ENCODE peak calls at places on chromosomes 4 and X, in ten cellular contexts. One of them, this sample, is unnamed.

GRCh38 chrX:21940356-21940829 is at the start of gene SMS:
- DNase-seq in endothelial cell of umbilical vein: peak; percentile 66
- DNase-seq in testis: peak; percentile 72
- DNase-seq in neural progenitor cell: peak; percentile 60
- DNase-seq in right lobe of liver: peak; percentile 81
- DNase-seq in heart left ventricle: peak; percentile 86
- DNase-seq in astrocyte: peak; percentile 58
- DNase-seq in CD8-positive, alpha-beta T cell: peak; percentile 0
- DNase-seq in GM23338: peak; percentile 74
- DNase-seq in right atrium auricular region: peak; percentile 74
- DNase-seq in this sample: peak; percentile 83

GRCh38 chr4:175884048-175884447 is 72.0 kb upstream of the GPM6A start:
- DNase-seq in endothelial cell of umbilical vein: no peak
- DNase-seq in testis: no peak
- DNase-seq in neural progenitor cell: no peak
- DNase-seq in right lobe of liver: no peak
- DNase-seq in heart left ventricle: no peak
- DNase-seq in astrocyte: peak; percentile 65
- DNase-seq in CD8-positive, alpha-beta T cell: no peak
- DNase-seq in GM23338: no peak
- DNase-seq in right atrium auricular region: no peak
- DNase-seq in this sample: no peak

GRCh38 chr4:158758142-158758541 is 10.7 kb upstream of the FNIP2 start:
- DNase-seq in endothelial cell of umbilical vein: no peak
- DNase-seq in testis: no peak
- DNase-seq in neural progenitor cell: no peak
- DNase-seq in right lobe of liver: no peak
- DNase-seq in heart left ventricle: no peak
- DNase-seq in astrocyte: peak; percentile 91
- DNase-seq in CD8-positive, alpha-beta T cell: no peak
- DNase-seq in GM23338: no peak
- DNase-seq in right atrium auricular region: no peak
- DNase-seq in this sample: no peak

GRCh38 chrX:1592863-1593201 is 1.4 kb downstream of the AKAP17A start:
- DNase-seq in endothelial cell of umbilical vein: no peak
- DNase-seq in testis: no peak
- DNase-seq in neural progenitor cell: no peak
- DNase-seq in right lobe of liver: no peak
- DNase-seq in heart left ventricle: no peak
- DNase-seq in astrocyte: no peak
- DNase-seq in CD8-positive, alpha-beta T cell: no peak
- DNase-seq in GM23338: no peak
- DNase-seq in right atrium auricular region: no peak
- DNase-seq in this sample: no peak

GRCh38 chr4:76897522-76898384 is at the start of gene SOWAHB:
- DNase-seq in endothelial cell of umbilical vein: peak; percentile 12
- DNase-seq in testis: peak; percentile 13
- DNase-seq in neural progenitor cell: peak; percentile 66
- DNase-seq in right lobe of liver: peak; percentile 92
- DNase-seq in heart left ventricle: no peak
- DNase-seq in astrocyte: no peak
- DNase-seq in CD8-positive, alpha-beta T cell: no peak
- DNase-seq in GM23338: peak; percentile 85
- DNase-seq in right atrium auricular region: no peak
- DNase-seq in this sample: peak; percentile 89

GRCh38 chr4:27692868-27693634 is 832.4 kb downstream of the STIM2 start:
- DNase-seq in endothelial cell of umbilical vein: no peak
- DNase-seq in testis: no peak
- DNase-seq in neural progenitor cell: no peak
- DNase-seq in right lobe of liver: no peak
- DNase-seq in heart left ventricle: no peak
- DNase-seq in astrocyte: no peak
- DNase-seq in CD8-positive, alpha-beta T cell: no peak
- DNase-seq in GM23338: no peak
- DNase-seq in right atrium auricular region: no peak
- DNase-seq in this sample: no peak

GRCh38 chrX:17833954-17834353 is 27.1 kb downstream of the RAI2 start:
- DNase-seq in endothelial cell of umbilical vein: no peak
- DNase-seq in testis: no peak
- DNase-seq in neural progenitor cell: no peak
- DNase-seq in right lobe of liver: no peak
- DNase-seq in heart left ventricle: no peak
- DNase-seq in astrocyte: no peak
- DNase-seq in CD8-positive, alpha-beta T cell: no peak
- DNase-seq in GM23338: no peak
- DNase-seq in right atrium auricular region: no peak
- DNase-seq in this sample: no peak

GRCh38 chrX:108399427-108400165 is 38.6 kb downstream of the COL4A6 start:
- DNase-seq in endothelial cell of umbilical vein: peak; percentile 50
- DNase-seq in testis: no peak
- DNase-seq in neural progenitor cell: no peak
- DNase-seq in right lobe of liver: no peak
- DNase-seq in heart left ventricle: no peak
- DNase-seq in astrocyte: peak; percentile 10
- DNase-seq in CD8-positive, alpha-beta T cell: no peak
- DNase-seq in GM23338: no peak
- DNase-seq in right atrium auricular region: no peak
- DNase-seq in this sample: no peak

GRCh38 chr4:175440776-175441175 is 371.3 kb downstream of the GPM6A start:
- DNase-seq in endothelial cell of umbilical vein: no peak
- DNase-seq in testis: no peak
- DNase-seq in neural progenitor cell: no peak
- DNase-seq in right lobe of liver: no peak
- DNase-seq in heart left ventricle: no peak
- DNase-seq in astrocyte: no peak
- DNase-seq in CD8-positive, alpha-beta T cell: no peak
- DNase-seq in GM23338: no peak
- DNase-seq in right atrium auricular region: no peak
- DNase-seq in this sample: no peak

GRCh38 chr4:13912966-13913365 is 285.4 kb upstream of the BOD1L1 start:
- DNase-seq in endothelial cell of umbilical vein: no peak
- DNase-seq in testis: peak; percentile 32
- DNase-seq in neural progenitor cell: no peak
- DNase-seq in right lobe of liver: no peak
- DNase-seq in heart left ventricle: no peak
- DNase-seq in astrocyte: no peak
- DNase-seq in CD8-positive, alpha-beta T cell: no peak
- DNase-seq in GM23338: no peak
- DNase-seq in right atrium auricular region: no peak
- DNase-seq in this sample: no peak

GRCh38 chr4:8548731-8549351 is 31.4 kb upstream of the GPR78 start:
- DNase-seq in endothelial cell of umbilical vein: no peak
- DNase-seq in testis: no peak
- DNase-seq in neural progenitor cell: no peak
- DNase-seq in right lobe of liver: no peak
- DNase-seq in heart left ventricle: no peak
- DNase-seq in astrocyte: no peak
- DNase-seq in CD8-positive, alpha-beta T cell: no peak
- DNase-seq in GM23338: no peak
- DNase-seq in right atrium auricular region: no peak
- DNase-seq in this sample: no peak

DNA sequence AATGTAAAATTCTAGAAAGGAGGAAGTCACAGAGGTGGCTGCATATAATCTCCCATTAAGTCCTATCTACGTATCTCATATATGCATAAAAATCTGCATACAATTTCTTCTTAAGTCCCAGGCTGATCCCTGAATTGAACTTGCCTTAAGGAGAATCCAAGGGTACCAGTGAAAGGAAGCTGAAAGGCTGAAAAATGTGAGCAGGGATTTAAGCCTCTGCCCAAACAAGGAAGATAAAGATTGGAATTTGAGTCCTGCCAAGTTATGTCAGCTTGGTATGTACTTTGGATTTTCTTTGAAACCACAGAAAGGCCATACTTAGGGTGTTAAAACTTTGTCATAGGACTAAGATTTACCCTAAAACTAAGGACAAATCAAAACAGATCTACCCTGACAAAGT is 26.5 kb upstream of the GEMIN8 start:
- DNase-seq in endothelial cell of umbilical vein: no peak
- DNase-seq in testis: no peak
- DNase-seq in neural progenitor cell: no peak
- DNase-seq in right lobe of liver: no peak
- DNase-seq in heart left ventricle: no peak
- DNase-seq in astrocyte: peak; percentile 2
- DNase-seq in CD8-positive, alpha-beta T cell: no peak
- DNase-seq in GM23338: peak; percentile 3
- DNase-seq in right atrium auricular region: no peak
- DNase-seq in this sample: no peak
- H3K27me3 ChIP-seq in endothelial cell of umbilical vein: no peaks in the 10 kb centered on the region
- H3K27me3 ChIP-seq in testis: no peaks in the 10 kb centered on the region
- H3K27me3 ChIP-seq in neural progenitor cell: no peaks in the 10 kb centered on the region
- H3K27me3 ChIP-seq in right lobe of liver: no peaks in the 10 kb centered on the region
- H3K27me3 ChIP-seq in heart left ventricle: no peaks in the 10 kb centered on the region
- H3K27me3 ChIP-seq in astrocyte: no peaks in the 10 kb centered on the region
- H3K27me3 ChIP-seq in CD8-positive, alpha-beta T cell: no peaks in the 10 kb centered on the region
- H3K27me3 ChIP-seq in GM23338: no peaks in the 10 kb centered on the region
- H3K27me3 ChIP-seq in right atrium auricular region: no peaks in the 10 kb centered on the region
- H3K27me3 ChIP-seq in this sample: no peaks in the 10 kb centered on the region

GRCh38 chr4:2858451-2859217 is 15.0 kb downstream of the ADD1 start:
- DNase-seq in endothelial cell of umbilical vein: peak; percentile 53
- DNase-seq in testis: no peak
- DNase-seq in neural progenitor cell: no peak
- DNase-seq in right lobe of liver: peak; percentile 51
- DNase-seq in heart left ventricle: peak; percentile 59
- DNase-seq in astrocyte: peak; percentile 60
- DNase-seq in CD8-positive, alpha-beta T cell: no peak
- DNase-seq in GM23338: no peak
- DNase-seq in right atrium auricular region: peak; percentile 77
- DNase-seq in this sample: no peak

GRCh38 chr4:2856266-2856665 is 12.6 kb downstream of the ADD1 start:
- DNase-seq in endothelial cell of umbilical vein: no peak
- DNase-seq in testis: no peak
- DNase-seq in neural progenitor cell: no peak
- DNase-seq in right lobe of liver: no peak
- DNase-seq in heart left ventricle: no peak
- DNase-seq in astrocyte: no peak
- DNase-seq in CD8-positive, alpha-beta T cell: no peak
- DNase-seq in GM23338: no peak
- DNase-seq in right atrium auricular region: no peak
- DNase-seq in this sample: no peak

GRCh38 chr4:2857349-2857927 is 13.8 kb downstream of the ADD1 start:
- DNase-seq in endothelial cell of umbilical vein: no peak
- DNase-seq in testis: no peak
- DNase-seq in neural progenitor cell: no peak
- DNase-seq in right lobe of liver: no peak
- DNase-seq in heart left ventricle: no peak
- DNase-seq in astrocyte: no peak
- DNase-seq in CD8-positive, alpha-beta T cell: no peak
- DNase-seq in GM23338: no peak
- DNase-seq in right atrium auricular region: no peak
- DNase-seq in this sample: no peak

GRCh38 chr4:2852481-2852881 is 8.8 kb downstream of the ADD1 start:
- DNase-seq in endothelial cell of umbilical vein: no peak
- DNase-seq in testis: peak; percentile 33
- DNase-seq in neural progenitor cell: no peak
- DNase-seq in right lobe of liver: peak; percentile 23
- DNase-seq in heart left ventricle: peak; percentile 73
- DNase-seq in astrocyte: no peak
- DNase-seq in CD8-positive, alpha-beta T cell: no peak
- DNase-seq in GM23338: no peak
- DNase-seq in right atrium auricular region: no peak
- DNase-seq in this sample: peak; percentile 51

GRCh38 chr4:2855584-2855983 is 11.9 kb downstream of the ADD1 start:
- DNase-seq in endothelial cell of umbilical vein: no peak
- DNase-seq in testis: no peak
- DNase-seq in neural progenitor cell: no peak
- DNase-seq in right lobe of liver: no peak
- DNase-seq in heart left ventricle: no peak
- DNase-seq in astrocyte: no peak
- DNase-seq in CD8-positive, alpha-beta T cell: no peak
- DNase-seq in GM23338: no peak
- DNase-seq in right atrium auricular region: no peak
- DNase-seq in this sample: no peak
- H3K4me1 ChIP-seq in endothelial cell of umbilical vein: peaks cover 23% of the 10 kb centered on the region
- H3K4me1 ChIP-seq in testis: peaks cover 60% of the 10 kb centered on the region
- H3K4me1 ChIP-seq in neural progenitor cell: peaks cover 12% of the 10 kb centered on the region
- H3K4me1 ChIP-seq in right lobe of liver: no peaks in the 10 kb centered on the region
- H3K4me1 ChIP-seq in heart left ventricle: peaks cover 92% of the 10 kb centered on the region
- H3K4me1 ChIP-seq in astrocyte: peaks cover 15% of the 10 kb centered on the region
- H3K4me1 ChIP-seq in CD8-positive, alpha-beta T cell: peaks cover 67% of the 10 kb centered on the region
- H3K4me1 ChIP-seq in GM23338: peaks cover 14% of the 10 kb centered on the region
- H3K4me1 ChIP-seq in right atrium auricular region: peaks cover 94% of the 10 kb centered on the region
- H3K4me1 ChIP-seq in this sample: peaks cover 92% of the 10 kb centered on the region

GRCh38 chr4:40576651-40577480 is 52.8 kb downstream of the RBM47 start:
- DNase-seq in endothelial cell of umbilical vein: peak; percentile 48
- DNase-seq in testis: peak; percentile 73
- DNase-seq in neural progenitor cell: peak; percentile 36
- DNase-seq in right lobe of liver: peak; percentile 87
- DNase-seq in heart left ventricle: peak; percentile 83
- DNase-seq in astrocyte: peak; percentile 95
- DNase-seq in CD8-positive, alpha-beta T cell: no peak
- DNase-seq in GM23338: peak; percentile 41
- DNase-seq in right atrium auricular region: peak; percentile 88
- DNase-seq in this sample: peak; percentile 94
- TF ChIP-seq CTCF in endothelial cell of umbilical vein: no peak
- TF ChIP-seq CTCF in testis: no peak
- TF ChIP-seq CTCF in neural progenitor cell: no peak
- TF ChIP-seq CTCF in right lobe of liver: no peak
- TF ChIP-seq CTCF in heart left ventricle: no peak
- TF ChIP-seq CTCF in astrocyte: no peak
- TF ChIP-seq CTCF in CD8-positive, alpha-beta T cell: no peak
- TF ChIP-seq CTCF in GM23338: no peak
- TF ChIP-seq CTCF in right atrium auricular region: no peak
- TF ChIP-seq CTCF in this sample: no peak

GRCh38 chr4:41217020-41217333 is 2.6 kb upstream of the APBB2 start:
- DNase-seq in endothelial cell of umbilical vein: no peak
- DNase-seq in testis: no peak
- DNase-seq in neural progenitor cell: no peak
- DNase-seq in right lobe of liver: no peak
- DNase-seq in heart left ventricle: no peak
- DNase-seq in astrocyte: no peak
- DNase-seq in CD8-positive, alpha-beta T cell: no peak
- DNase-seq in GM23338: no peak
- DNase-seq in right atrium auricular region: no peak
- DNase-seq in this sample: no peak

GRCh38 chr4:41217373-41217772 is 3.0 kb upstream of the APBB2 start:
- DNase-seq in endothelial cell of umbilical vein: no peak
- DNase-seq in testis: no peak
- DNase-seq in neural progenitor cell: no peak
- DNase-seq in right lobe of liver: no peak
- DNase-seq in heart left ventricle: no peak
- DNase-seq in astrocyte: no peak
- DNase-seq in CD8-positive, alpha-beta T cell: no peak
- DNase-seq in GM23338: no peak
- DNase-seq in right atrium auricular region: no peak
- DNase-seq in this sample: no peak

GRCh38 chr4:41216294-41217019 is 2.1 kb upstream of the APBB2 start:
- DNase-seq in endothelial cell of umbilical vein: peak; percentile 86
- DNase-seq in testis: peak; percentile 83
- DNase-seq in neural progenitor cell: peak; percentile 78
- DNase-seq in right lobe of liver: peak; percentile 82
- DNase-seq in heart left ventricle: peak; percentile 75
- DNase-seq in astrocyte: peak; percentile 60
- DNase-seq in CD8-positive, alpha-beta T cell: no peak
- DNase-seq in GM23338: peak; percentile 87
- DNase-seq in right atrium auricular region: no peak
- DNase-seq in this sample: peak; percentile 89

GRCh38 chr4:41219421-41219950 is 5.1 kb upstream of the APBB2 start:
- DNase-seq in endothelial cell of umbilical vein: no peak
- DNase-seq in testis: no peak
- DNase-seq in neural progenitor cell: no peak
- DNase-seq in right lobe of liver: no peak
- DNase-seq in heart left ventricle: no peak
- DNase-seq in astrocyte: no peak
- DNase-seq in CD8-positive, alpha-beta T cell: no peak
- DNase-seq in GM23338: no peak
- DNase-seq in right atrium auricular region: no peak
- DNase-seq in this sample: no peak

GRCh38 chr4:41218703-41219102 is 4.4 kb upstream of the APBB2 start:
- DNase-seq in endothelial cell of umbilical vein: no peak
- DNase-seq in testis: no peak
- DNase-seq in neural progenitor cell: no peak
- DNase-seq in right lobe of liver: no peak
- DNase-seq in heart left ventricle: no peak
- DNase-seq in astrocyte: no peak
- DNase-seq in CD8-positive, alpha-beta T cell: no peak
- DNase-seq in GM23338: no peak
- DNase-seq in right atrium auricular region: no peak
- DNase-seq in this sample: no peak
- H3K27me3 ChIP-seq in endothelial cell of umbilical vein: no peaks in the 10 kb centered on the region
- H3K27me3 ChIP-seq in testis: no peaks in the 10 kb centered on the region
- H3K27me3 ChIP-seq in neural progenitor cell: no peaks in the 10 kb centered on the region
- H3K27me3 ChIP-seq in right lobe of liver: no peaks in the 10 kb centered on the region
- H3K27me3 ChIP-seq in heart left ventricle: no peaks in the 10 kb centered on the region
- H3K27me3 ChIP-seq in astrocyte: no peaks in the 10 kb centered on the region
- H3K27me3 ChIP-seq in CD8-positive, alpha-beta T cell: no peaks in the 10 kb centered on the region
- H3K27me3 ChIP-seq in GM23338: no peaks in the 10 kb centered on the region
- H3K27me3 ChIP-seq in right atrium auricular region: no peaks in the 10 kb centered on the region
- H3K27me3 ChIP-seq in this sample: no peaks in the 10 kb centered on the region